ENCODE peak calls at places on chromosomes 12 and 14, in ten cellular contexts. Q is mucosa of descending colon, M is lower leg skin, Z is cardiac fibroblast, C is mesendoderm, O is left lung, R is IMR-90, T is cardiac muscle cell, X is OCI-LY7, I is A673. J is an unnamed sample.

GRCh38 chr12:30909088-30909688 is 17.4 kb upstream of the TSPAN11 start:
- DNase-seq in Q (no peak), M (no peak), Z (no peak), C (no peak), O (no peak), R (no peak), T (no peak), X (no peak), I (peak), J (peak)

GRCh38 chr12:30953257-30953656 is 26.7 kb downstream of the TSPAN11 start:
- DNase-seq in Q (no peak), M (no peak), Z (no peak), C (no peak), O (no peak), R (no peak), T (no peak), X (no peak), I (no peak), J (no peak)

GRCh38 chr14:36619853-36620252 is 37.4 kb upstream of the NKX2-8 start:
- DNase-seq in Q (no peak), M (no peak), Z (no peak), C (no peak), O (no peak), R (no peak), T (no peak), X (no peak), I (no peak), J (peak)

GRCh38 chr12:46702581-46703344 is 123.0 kb downstream of the SLC38A4 start:
- DNase-seq in Q (no peak), M (no peak), Z (peak), C (no peak), O (no peak), R (peak), T (peak), X (no peak), I (no peak), J (peak)

GRCh38 chr12:2334291-2335088 is 281.7 kb downstream of the CACNA1C start:
- DNase-seq in Q (no peak), M (no peak), Z (no peak), C (no peak), O (no peak), R (no peak), T (no peak), X (no peak), I (peak), J (peak)

GRCh38 chr12:28051516-28052456 is 79.3 kb upstream of the PTHLH start:
- DNase-seq in Q (no peak), M (no peak), Z (peak), C (no peak), O (no peak), R (peak), T (peak), X (no peak), I (peak), J (peak)

GRCh38 chr14:75539562-75540478 is 17.6 kb downstream of the BATF start:
- DNase-seq in Q (no peak), M (no peak), Z (no peak), C (no peak), O (no peak), R (no peak), T (no peak), X (no peak), I (no peak), J (no peak)

GRCh38 chr14:88599321-88599720 is 36.5 kb downstream of the ZC3H14 start:
- DNase-seq in Q (no peak), M (no peak), Z (no peak), C (no peak), O (no peak), R (no peak), T (no peak), X (no peak), I (no peak), J (no peak)

GRCh38 chr12:109645194-109645593 is 68.4 kb upstream of the FAM222A start:
- DNase-seq in Q (no peak), M (no peak), Z (no peak), C (no peak), O (no peak), R (no peak), T (no peak), X (no peak), I (no peak), J (no peak)

GRCh38 chr12:89140580-89141236 is 211.6 kb downstream of the DUSP6 start:
- DNase-seq in Q (no peak), M (no peak), Z (peak), C (no peak), O (no peak), R (peak), T (peak), X (no peak), I (no peak), J (peak)

GRCh38 chr12:5258498-5258897 is 173.4 kb upstream of the NTF3 start:
- DNase-seq in Q (no peak), M (no peak), Z (no peak), C (no peak), O (no peak), R (peak), T (peak), X (no peak), I (no peak), J (peak)

GRCh38 chr12:105559292-105559691 is 228.8 kb downstream of the C12orf75 start:
- DNase-seq in Q (no peak), M (no peak), Z (no peak), C (no peak), O (no peak), R (no peak), T (no peak), X (no peak), I (no peak), J (no peak)

GRCh38 chr12:47987411-47988072 is 16.7 kb downstream of the COL2A1 start:
- DNase-seq in Q (no peak), M (no peak), Z (peak), C (no peak), O (no peak), R (peak), T (peak), X (no peak), I (no peak), J (peak)

GRCh38 chr12:85626031-85626781 is 210.0 kb downstream of the RASSF9 start:
- DNase-seq in Q (no peak), M (no peak), Z (peak), C (no peak), O (no peak), R (peak), T (peak), X (no peak), I (peak), J (peak)

GRCh38 chr14:57749267-57749666 is 116.6 kb downstream of the SLC35F4 start:
- DNase-seq in Q (no peak), M (no peak), Z (peak), C (no peak), O (no peak), R (no peak), T (peak), X (no peak), I (no peak), J (peak)

GRCh38 chr12:72570601-72571000 is 298.4 kb downstream of the TRHDE start:
- DNase-seq in Q (no peak), M (no peak), Z (no peak), C (peak), O (no peak), R (no peak), T (no peak), X (peak), I (peak), J (no peak)

GRCh38 chr14:77253333-77254190 is 17.4 kb downstream of the NGB start:
- DNase-seq in Q (no peak), M (no peak), Z (no peak), C (no peak), O (no peak), R (no peak), T (no peak), X (no peak), I (no peak), J (no peak)

GRCh38 chr14:29461131-29461530 is 466.5 kb downstream of the PRKD1 start:
- DNase-seq in Q (no peak), M (no peak), Z (no peak), C (no peak), O (no peak), R (no peak), T (no peak), X (no peak), I (no peak), J (no peak)

GRCh38 chr12:54282949-54283593 is 2.5 kb downstream of the HNRNPA1 start:
- DNase-seq in Q (peak), M (no peak), Z (no peak), C (no peak), O (no peak), R (no peak), T (no peak), X (no peak), I (no peak), J (no peak)

GRCh38 chr12:46959484-46959883 is 119.9 kb upstream of the PCED1B start:
- DNase-seq in Q (no peak), M (no peak), Z (peak), C (no peak), O (no peak), R (peak), T (peak), X (no peak), I (no peak), J (peak)

GRCh38 chr12:129607293-129607692 is 296.5 kb downstream of the TMEM132D start:
- DNase-seq in Q (no peak), M (no peak), Z (no peak), C (peak), O (no peak), R (no peak), T (no peak), X (no peak), I (no peak), J (no peak)

GRCh38 chr12:57730336-57731067 is 8.0 kb downstream of the AGAP2 start:
- DNase-seq in Q (no peak), M (no peak), Z (no peak), C (no peak), O (no peak), R (no peak), T (no peak), X (no peak), I (no peak), J (no peak)

GRCh38 chr14:61145903-61146411 is 135.2 kb downstream of the TMEM30B start:
- DNase-seq in Q (no peak), M (no peak), Z (peak), C (peak), O (no peak), R (peak), T (peak), X (no peak), I (no peak), J (peak)

GRCh38 chr12:67145692-67146091 is 123.5 kb upstream of the CAND1 start:
- DNase-seq in Q (no peak), M (no peak), Z (no peak), C (no peak), O (no peak), R (no peak), T (no peak), X (no peak), I (no peak), J (no peak)

GRCh38 chr12:132543298-132544172 is 53.6 kb downstream of the FBRSL1 start:
- DNase-seq in Q (no peak), M (no peak), Z (no peak), C (no peak), O (no peak), R (no peak), T (no peak), X (no peak), I (no peak), J (no peak)

GRCh38 chr12:108363565-108363964 is 24.5 kb upstream of the CMKLR1 start:
- DNase-seq in Q (no peak), M (no peak), Z (no peak), C (no peak), O (no peak), R (no peak), T (no peak), X (no peak), I (no peak), J (no peak)

GRCh38 chr14:75577724-75578098 is 709 bp upstream of the FLVCR2 start:
- DNase-seq in Q (peak), M (peak), Z (peak), C (peak), O (peak), R (peak), T (peak), X (peak), I (peak), J (peak)

GRCh38 chr12:52280319-52280795 is 5.9 kb downstream of the KRT86 start:
- DNase-seq in Q (no peak), M (peak), Z (peak), C (no peak), O (peak), R (peak), T (peak), X (no peak), I (peak), J (peak)

GRCh38 chr12:96045566-96045965 is 10.2 kb upstream of the LTA4H start:
- DNase-seq in Q (no peak), M (no peak), Z (no peak), C (no peak), O (peak), R (no peak), T (no peak), X (no peak), I (no peak), J (no peak)

GRCh38 chr12:91202390-91202789 is 19.8 kb upstream of the DCN start:
- DNase-seq in Q (no peak), M (no peak), Z (no peak), C (no peak), O (no peak), R (no peak), T (no peak), X (no peak), I (no peak), J (no peak)

GRCh38 chr12:89470741-89471504 is 53.7 kb downstream of the GALNT4 start:
- DNase-seq in Q (no peak), M (no peak), Z (peak), C (peak), O (no peak), R (peak), T (peak), X (peak), I (peak), J (peak)

GRCh38 chr12:14261861-14262260 is 103.6 kb upstream of the ATF7IP start:
- DNase-seq in Q (no peak), M (no peak), Z (no peak), C (no peak), O (no peak), R (no peak), T (no peak), X (no peak), I (no peak), J (no peak)

GRCh38 chr14:51644215-51644969 is 7.3 kb upstream of the FRMD6 start:
- DNase-seq in Q (no peak), M (no peak), Z (no peak), C (no peak), O (no peak), R (peak), T (no peak), X (no peak), I (no peak), J (peak)

GRCh38 chr12:124537525-124538193 is 29.8 kb downstream of the NCOR2 start:
- DNase-seq in Q (no peak), M (no peak), Z (no peak), C (no peak), O (peak), R (no peak), T (no peak), X (no peak), I (no peak), J (no peak)

GRCh38 chr14:65333926-65334687 is 78.4 kb upstream of the FUT8 start:
- DNase-seq in Q (peak), M (peak), Z (peak), C (peak), O (no peak), R (peak), T (peak), X (peak), I (no peak), J (peak)
- H3K4me3 ChIP-seq in Q (no peak), M (no peak), Z (no peak), C (no peak), O (no peak), R (no peak), T (no peak), X (peak), I (no peak), J (peak)

DNA sequence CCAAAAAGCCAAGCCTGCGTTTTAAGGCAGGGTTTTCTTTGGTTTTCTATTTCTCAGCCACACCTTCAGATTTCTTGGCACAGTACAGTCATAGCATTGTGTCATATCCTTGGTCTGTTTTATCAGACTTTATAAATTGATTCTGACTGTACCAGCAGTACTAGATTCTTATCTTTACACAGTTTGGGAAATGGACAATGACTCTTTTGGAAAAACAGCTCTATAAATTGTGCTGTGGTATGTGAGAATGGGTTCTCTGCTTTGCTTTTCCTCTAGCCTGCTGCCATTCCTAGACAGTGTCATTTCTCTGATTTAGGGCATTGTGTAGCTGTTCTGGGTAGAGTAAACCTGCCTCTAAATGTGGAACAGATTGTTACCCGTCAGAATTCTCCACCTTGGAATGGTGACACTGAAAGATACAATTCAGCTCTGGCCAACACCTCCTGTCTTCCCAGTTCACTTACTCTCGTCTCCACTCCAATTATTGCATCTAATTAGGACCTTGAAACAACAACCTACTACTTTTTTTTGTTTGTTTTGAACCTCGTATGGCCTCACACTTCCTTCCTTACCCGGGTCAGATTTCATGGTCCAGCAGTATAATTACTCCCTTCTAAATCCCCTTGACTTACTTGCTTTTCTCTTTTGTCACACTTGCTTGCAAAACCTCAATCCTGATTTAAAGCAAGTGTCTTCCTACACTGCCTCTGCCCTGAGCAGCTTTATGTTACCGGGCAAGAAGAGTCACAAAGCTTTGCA is 226.3 kb downstream of the ERC1 start:
- DNase-seq in Q (no peak), M (no peak), Z (peak), C (no peak), O (no peak), R (peak), T (peak), X (no peak), I (peak), J (peak)
- H3K4me3 ChIP-seq in Q (no peak), M (no peak), Z (no peak), C (no peak), O (no peak), R (no peak), T (no peak), X (no peak), I (no peak), J (peak)

GRCh38 chr12:11540156-11540555 is 109.3 kb upstream of the ETV6 start:
- DNase-seq in Q (no peak), M (no peak), Z (no peak), C (no peak), O (no peak), R (no peak), T (no peak), X (no peak), I (no peak), J (no peak)

GRCh38 chr12:11539156-11539555 is 110.3 kb upstream of the ETV6 start:
- DNase-seq in Q (no peak), M (no peak), Z (no peak), C (no peak), O (no peak), R (no peak), T (no peak), X (no peak), I (no peak), J (no peak)

GRCh38 chr12:11543513-11544168 is 105.8 kb upstream of the ETV6 start:
- DNase-seq in Q (no peak), M (no peak), Z (no peak), C (no peak), O (no peak), R (peak), T (no peak), X (no peak), I (no peak), J (no peak)

GRCh38 chr12:11542599-11542998 is 106.9 kb upstream of the ETV6 start:
- DNase-seq in Q (no peak), M (no peak), Z (no peak), C (peak), O (no peak), R (no peak), T (peak), X (no peak), I (no peak), J (no peak)

GRCh38 chr12:11540615-11541014 is 108.9 kb upstream of the ETV6 start:
- DNase-seq in Q (no peak), M (no peak), Z (no peak), C (no peak), O (no peak), R (no peak), T (no peak), X (no peak), I (no peak), J (no peak)
- H3K4me3 ChIP-seq in Q (no peak), M (no peak), Z (no peak), C (no peak), O (no peak), R (no peak), T (no peak), X (no peak), I (no peak), J (no peak)

DNA sequence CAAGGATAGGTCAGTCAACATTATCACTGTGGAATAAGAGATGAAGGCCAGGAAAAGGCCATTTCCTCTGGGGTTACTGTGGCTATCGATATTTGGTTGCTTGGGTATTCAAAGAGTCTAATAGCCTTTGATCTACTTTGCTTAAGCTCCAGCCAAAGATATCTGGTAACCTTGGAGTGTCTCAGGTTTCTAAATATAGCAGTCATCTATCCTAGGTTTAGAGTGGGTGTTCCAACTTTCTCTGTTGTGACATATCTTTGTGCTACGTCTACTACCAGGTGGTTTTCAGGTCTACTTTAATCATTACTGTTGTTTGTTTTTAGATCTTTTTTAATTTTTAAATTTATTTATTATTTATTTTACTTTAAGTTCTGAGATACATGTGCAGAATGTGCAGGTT is 42.4 kb downstream of the RDH12 start:
- DNase-seq in Q (no peak), M (no peak), Z (no peak), C (no peak), O (no peak), R (no peak), T (no peak), X (no peak), I (no peak), J (no peak)
- H3K4me3 ChIP-seq in Q (no peak), M (no peak), Z (no peak), C (no peak), O (no peak), R (no peak), T (no peak), X (no peak), I (no peak), J (no peak)

DNA sequence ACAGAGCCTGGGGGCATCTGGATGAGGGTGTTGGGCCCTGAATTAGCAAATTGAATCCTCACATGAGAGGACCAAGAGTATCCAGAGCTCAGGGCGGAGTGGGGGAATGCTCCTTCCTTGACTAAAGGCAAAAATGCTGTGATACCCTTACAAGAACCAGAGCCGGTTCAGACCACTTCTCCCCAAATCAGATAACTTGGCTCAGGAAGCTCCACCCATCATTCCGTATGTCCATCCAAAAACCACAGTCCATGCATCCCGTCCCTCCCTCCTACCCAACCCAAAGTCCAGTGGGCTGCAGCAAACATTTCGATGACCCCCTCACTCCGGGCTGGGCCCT is 22.4 kb downstream of the DIO3 start:
- DNase-seq in Q (no peak), M (no peak), Z (no peak), C (no peak), O (no peak), R (no peak), T (no peak), X (no peak), I (no peak), J (no peak)
- H3K4me3 ChIP-seq in Q (no peak), M (no peak), Z (no peak), C (no peak), O (no peak), R (no peak), T (no peak), X (no peak), I (peak), J (peak)

GRCh38 chr12:122203968-122204828 is 689 bp downstream of the B3GNT4 start:
- DNase-seq in Q (no peak), M (peak), Z (no peak), C (no peak), O (no peak), R (no peak), T (no peak), X (no peak), I (no peak), J (peak)
- H3K4me3 ChIP-seq in Q (no peak), M (peak), Z (peak), C (peak), O (peak), R (peak), T (peak), X (no peak), I (peak), J (peak)

J was measured in GM23248.